ENCODE peak calls at places on chromosome 20, in four cellular contexts. One of them, this sample, is unnamed.

GRCh38 chr20:53978497-53978896 is 91.9 kb downstream of the BCAS1 start:
- DNase-seq in AG20443: no peak
- DNase-seq in kidney epithelial cell: no peak
- DNase-seq in Daoy: no peak
- DNase-seq in this sample: no peak

GRCh38 chr20:40666336-40666735 is 22.7 kb downstream of the MAFB start:
- DNase-seq in AG20443: no peak
- DNase-seq in kidney epithelial cell: no peak
- DNase-seq in Daoy: no peak
- DNase-seq in this sample: no peak

GRCh38 chr20:11044561-11044960 is 370.8 kb upstream of the JAG1 start:
- DNase-seq in AG20443: no peak
- DNase-seq in kidney epithelial cell: no peak
- DNase-seq in Daoy: no peak
- DNase-seq in this sample: no peak

GRCh38 chr20:32447136-32448027 is 89.3 kb downstream of the ASXL1 start:
- DNase-seq in AG20443: no peak
- DNase-seq in kidney epithelial cell: no peak
- DNase-seq in Daoy: no peak
- DNase-seq in this sample: no peak

GRCh38 chr20:19620471-19620870 is 137.6 kb upstream of the RIN2 start:
- DNase-seq in AG20443: no peak
- DNase-seq in kidney epithelial cell: no peak
- DNase-seq in Daoy: no peak
- DNase-seq in this sample: no peak

GRCh38 chr20:31680286-31681127 is 42.2 kb downstream of the BCL2L1 start:
- DNase-seq in AG20443: no peak
- DNase-seq in kidney epithelial cell: no peak
- DNase-seq in Daoy: no peak
- DNase-seq in this sample: no peak

GRCh38 chr20:39269031-39269461 is 306.9 kb downstream of the DHX35 start:
- DNase-seq in AG20443: peak; percentile 81
- DNase-seq in kidney epithelial cell: no peak
- DNase-seq in Daoy: peak; percentile 7
- DNase-seq in this sample: no peak

GRCh38 chr20:56979125-56979524 is 287.3 kb downstream of the BMP7 start:
- DNase-seq in AG20443: no peak
- DNase-seq in kidney epithelial cell: no peak
- DNase-seq in Daoy: no peak
- DNase-seq in this sample: no peak

GRCh38 chr20:37349517-37350491 is 3.9 kb downstream of the SRC start:
- DNase-seq in AG20443: peak; percentile 54
- DNase-seq in kidney epithelial cell: no peak
- DNase-seq in Daoy: peak; percentile 29
- DNase-seq in this sample: no peak

GRCh38 chr20:39107741-39108140 is 145.6 kb downstream of the DHX35 start:
- DNase-seq in AG20443: peak; percentile 29
- DNase-seq in kidney epithelial cell: no peak
- DNase-seq in Daoy: no peak
- DNase-seq in this sample: peak; percentile 76

GRCh38 chr20:62158541-62158940 is 15.0 kb downstream of the SS18L1 start:
- DNase-seq in AG20443: no peak
- DNase-seq in kidney epithelial cell: no peak
- DNase-seq in Daoy: no peak
- DNase-seq in this sample: no peak

GRCh38 chr20:57587278-57587988 is 26.5 kb downstream of the PCK1 start:
- DNase-seq in AG20443: no peak
- DNase-seq in kidney epithelial cell: no peak
- DNase-seq in Daoy: no peak
- DNase-seq in this sample: no peak

GRCh38 chr20:23161968-23162696 is 76.0 kb upstream of the CD93 start:
- DNase-seq in AG20443: no peak
- DNase-seq in kidney epithelial cell: peak; percentile 63
- DNase-seq in Daoy: peak; percentile 70
- DNase-seq in this sample: no peak

GRCh38 chr20:18331694-18332093 is 43.4 kb downstream of the ZNF133 start:
- DNase-seq in AG20443: no peak
- DNase-seq in kidney epithelial cell: no peak
- DNase-seq in Daoy: no peak
- DNase-seq in this sample: no peak

GRCh38 chr20:401682-402495 is 6.2 kb upstream of the RBCK1 start:
- DNase-seq in AG20443: no peak
- DNase-seq in kidney epithelial cell: peak; percentile 100
- DNase-seq in Daoy: no peak
- DNase-seq in this sample: peak; percentile 25

GRCh38 chr20:62276448-62276847 is 26.3 kb upstream of the ADRM1 start:
- DNase-seq in AG20443: no peak
- DNase-seq in kidney epithelial cell: no peak
- DNase-seq in Daoy: no peak
- DNase-seq in this sample: no peak

GRCh38 chr20:4092136-4092479 is 76.8 kb upstream of the RNF24 start:
- DNase-seq in AG20443: no peak
- DNase-seq in kidney epithelial cell: no peak
- DNase-seq in Daoy: no peak
- DNase-seq in this sample: no peak

GRCh38 chr20:8428988-8429387 is 296.9 kb downstream of the PLCB1 start:
- DNase-seq in AG20443: no peak
- DNase-seq in kidney epithelial cell: no peak
- DNase-seq in Daoy: no peak
- DNase-seq in this sample: no peak

GRCh38 chr20:16095241-16095640 is 478.0 kb downstream of the KIF16B start:
- DNase-seq in AG20443: no peak
- DNase-seq in kidney epithelial cell: no peak
- DNase-seq in Daoy: no peak
- DNase-seq in this sample: peak; percentile 18

GRCh38 chr20:58692579-58693225 is at the start of gene NPEPL1:
- DNase-seq in AG20443: peak; percentile 98
- DNase-seq in kidney epithelial cell: peak; percentile 31
- DNase-seq in Daoy: peak; percentile 80
- DNase-seq in this sample: peak; percentile 70

GRCh38 chr20:57482148-57482547 is 42.8 kb downstream of the CTCFL start:
- DNase-seq in AG20443: no peak
- DNase-seq in kidney epithelial cell: no peak
- DNase-seq in Daoy: no peak
- DNase-seq in this sample: no peak

GRCh38 chr20:1281279-1282057 is 15.4 kb downstream of the SNPH start:
- DNase-seq in AG20443: no peak
- DNase-seq in kidney epithelial cell: no peak
- DNase-seq in Daoy: no peak
- DNase-seq in this sample: no peak

GRCh38 chr20:15191082-15191723 is 853.8 kb upstream of the FLRT3 start:
- DNase-seq in AG20443: no peak
- DNase-seq in kidney epithelial cell: no peak
- DNase-seq in Daoy: no peak
- DNase-seq in this sample: no peak

GRCh38 chr20:14401479-14402138 is 64.2 kb upstream of the FLRT3 start:
- DNase-seq in AG20443: no peak
- DNase-seq in kidney epithelial cell: no peak
- DNase-seq in Daoy: no peak
- DNase-seq in this sample: no peak

GRCh38 chr20:54112221-54112884 is 42.0 kb upstream of the BCAS1 start:
- DNase-seq in AG20443: no peak
- DNase-seq in kidney epithelial cell: no peak
- DNase-seq in Daoy: no peak
- DNase-seq in this sample: no peak

GRCh38 chr20:5928831-5929715 is 21.3 kb downstream of the TRMT6 start:
- DNase-seq in AG20443: no peak
- DNase-seq in kidney epithelial cell: no peak
- DNase-seq in Daoy: no peak
- DNase-seq in this sample: no peak

GRCh38 chr20:47215653-47216397 is 140.7 kb downstream of the ZMYND8 start:
- DNase-seq in AG20443: no peak
- DNase-seq in kidney epithelial cell: no peak
- DNase-seq in Daoy: no peak
- DNase-seq in this sample: no peak

GRCh38 chr20:56247954-56248782 is at the start of gene MC3R:
- DNase-seq in AG20443: peak; percentile 69
- DNase-seq in kidney epithelial cell: peak; percentile 2
- DNase-seq in Daoy: peak; percentile 23
- DNase-seq in this sample: peak; percentile 53

GRCh38 chr20:34525342-34525708 is 9.1 kb downstream of the DYNLRB1 start:
- DNase-seq in AG20443: no peak
- DNase-seq in kidney epithelial cell: no peak
- DNase-seq in Daoy: no peak
- DNase-seq in this sample: no peak

GRCh38 chr20:50645253-50646068 is 45.9 kb downstream of the RIPOR3 start:
- DNase-seq in AG20443: peak; percentile 93
- DNase-seq in kidney epithelial cell: peak; percentile 99
- DNase-seq in Daoy: peak; percentile 96
- DNase-seq in this sample: peak; percentile 97

GRCh38 chr20:41631826-41632225 is 13.6 kb upstream of the CHD6 start:
- DNase-seq in AG20443: peak; percentile 90
- DNase-seq in kidney epithelial cell: no peak
- DNase-seq in Daoy: peak; percentile 86
- DNase-seq in this sample: no peak

GRCh38 chr20:50107796-50108331 is 5.1 kb downstream of the UBE2V1 start:
- DNase-seq in AG20443: no peak
- DNase-seq in kidney epithelial cell: no peak
- DNase-seq in Daoy: no peak
- DNase-seq in this sample: no peak

GRCh38 chr20:419556-420168 is 11.6 kb downstream of the RBCK1 start:
- DNase-seq in AG20443: no peak
- DNase-seq in kidney epithelial cell: no peak
- DNase-seq in Daoy: no peak
- DNase-seq in this sample: no peak

GRCh38 chr20:31934968-31935764 is 16.7 kb downstream of the PDRG1 start:
- DNase-seq in AG20443: no peak
- DNase-seq in kidney epithelial cell: no peak
- DNase-seq in Daoy: no peak
- DNase-seq in this sample: no peak

GRCh38 chr20:54468082-54468481 is 7.3 kb upstream of the DOK5 start:
- DNase-seq in AG20443: no peak
- DNase-seq in kidney epithelial cell: no peak
- DNase-seq in Daoy: peak; percentile 12
- DNase-seq in this sample: no peak

GRCh38 chr20:10547276-10548114 is 112.4 kb downstream of the SLX4IP start:
- DNase-seq in AG20443: no peak
- DNase-seq in kidney epithelial cell: no peak
- DNase-seq in Daoy: no peak
- DNase-seq in this sample: no peak